ENCODE peak calls at places on chromosomes 3 and 15, in six cellular contexts. M, X, V, W, S and C are unnamed samples.

GRCh38 chr3:90052425-90052950 is 945.1 kb downstream of the EPHA3 start:
- DNase-seq in V (no peak), M (no peak), X (no peak), W (no peak), S (no peak), C (no peak)

GRCh38 chr3:101643861-101644613 is 32.9 kb downstream of the ZBTB11 start:
- DNase-seq in W (peak; percentile 49), M (no peak), V (no peak), S (no peak), X (peak; percentile 87), C (peak; percentile 58)

GRCh38 chr3:25469609-25470008 is 41.5 kb downstream of the RARB start:
- DNase-seq in X (no peak), V (no peak), W (no peak), M (no peak), S (no peak), C (no peak)

GRCh38 chr3:19467761-19468160 is 319.5 kb downstream of the KCNH8 start:
- DNase-seq in V (no peak), S (no peak), X (no peak), M (no peak), W (no peak), C (no peak)

GRCh38 chr3:98525494-98525893 is 2.8 kb upstream of the CLDND1 start:
- DNase-seq in X (no peak), W (no peak), V (no peak), S (no peak), M (no peak), C (no peak)

GRCh38 chr3:69690-70089 is 126.9 kb upstream of the CHL1 start:
- DNase-seq in M (no peak), S (no peak), W (no peak), X (no peak), V (no peak), C (no peak)

GRCh38 chr3:157152438-157152837 is 7.5 kb downstream of the CCNL1 start:
- DNase-seq in W (no peak), M (no peak), S (no peak), X (no peak), V (no peak), C (no peak)

GRCh38 chr3:61250784-61251173 is 473 bp downstream of the FHIT start:
- DNase-seq in M (peak; percentile 20), V (no peak), X (peak; percentile 2), S (peak; percentile 59), W (peak; percentile 29), C (no peak)

GRCh38 chr3:89434621-89435380 is 327.4 kb downstream of the EPHA3 start:
- DNase-seq in M (no peak), W (no peak), S (no peak), V (no peak), X (no peak), C (no peak)

GRCh38 chr3:126746395-126747177 is 42.5 kb downstream of the CHCHD6 start:
- DNase-seq in M (no peak), W (no peak), V (no peak), X (peak; percentile 63), S (no peak), C (no peak)

GRCh38 chr15:29675791-29676301 is 146.4 kb downstream of the TJP1 start:
- DNase-seq in W (no peak), M (no peak), V (no peak), S (no peak), X (no peak), C (no peak)

GRCh38 chr15:73075151-73075859 is 23.0 kb downstream of the NEO1 start:
- DNase-seq in V (no peak), X (no peak), S (no peak), W (no peak), M (no peak), C (no peak)

GRCh38 chr15:62828364-62828763 is 214.2 kb upstream of the TPM1 start:
- DNase-seq in W (no peak), S (no peak), M (no peak), V (no peak), X (no peak), C (no peak)

GRCh38 chr3:141313091-141313683 is 55.1 kb upstream of the ZBTB38 start:
- DNase-seq in W (no peak), M (no peak), X (no peak), S (no peak), V (no peak), C (no peak)

GRCh38 chr3:110419571-110419970 is 652.0 kb upstream of the NECTIN3 start:
- DNase-seq in M (no peak), W (no peak), X (peak; percentile 27), S (no peak), V (no peak), C (no peak)

GRCh38 chr3:85572426-85572825 is 613.6 kb downstream of the CADM2 start:
- DNase-seq in X (no peak), S (no peak), V (no peak), W (no peak), M (no peak), C (no peak)

GRCh38 chr3:81443948-81444347 is 317.5 kb downstream of the GBE1 start:
- DNase-seq in V (no peak), W (no peak), M (no peak), S (no peak), X (peak; percentile 15), C (no peak)

GRCh38 chr3:134362670-134363380 is 11.4 kb downstream of the AMOTL2 start:
- DNase-seq in W (no peak), V (no peak), X (no peak), M (no peak), S (no peak), C (no peak)

GRCh38 chr3:169990431-169990830 is 23.8 kb downstream of the SEC62 start:
- DNase-seq in M (no peak), W (no peak), X (no peak), V (no peak), S (no peak), C (no peak)

GRCh38 chr3:180048840-180049239 is 12.1 kb upstream of the PEX5L start:
- DNase-seq in S (no peak), W (no peak), V (no peak), M (no peak), X (no peak), C (peak; percentile 32)

GRCh38 chr3:23993556-23994246 is 48.6 kb downstream of the NR1D2 start:
- DNase-seq in M (no peak), W (no peak), S (no peak), V (no peak), X (no peak), C (no peak)

GRCh38 chr3:14538451-14539088 is 1.6 kb downstream of the GRIP2 start:
- DNase-seq in M (no peak), S (no peak), W (no peak), X (no peak), V (no peak), C (no peak)

GRCh38 chr3:23682646-23683045 is 123.1 kb upstream of the UBE2E1 start:
- DNase-seq in M (no peak), V (no peak), S (no peak), X (no peak), W (no peak), C (no peak)

GRCh38 chr3:32076566-32076965 is 29.9 kb upstream of the GPD1L start:
- DNase-seq in X (peak; percentile 35), V (no peak), M (no peak), S (no peak), W (no peak), C (no peak)

GRCh38 chr3:36991147-36991546 is 1.8 kb downstream of the EPM2AIP1 start:
- DNase-seq in S (no peak), W (peak; percentile 25), M (no peak), X (no peak), V (no peak), C (no peak)

GRCh38 chr15:98795980-98796379 is 147.6 kb downstream of the IGF1R start:
- DNase-seq in W (no peak), X (no peak), M (no peak), S (no peak), V (no peak), C (no peak)

GRCh38 chr15:91940466-91941381 is 87.2 kb downstream of the SLCO3A1 start:
- DNase-seq in X (no peak), M (no peak), W (no peak), S (no peak), V (no peak), C (no peak)

GRCh38 chr3:123661973-123662372 is 77.1 kb upstream of the HACD2 start:
- DNase-seq in X (no peak), V (no peak), W (no peak), M (no peak), S (no peak), C (no peak)

GRCh38 chr15:82197734-82198594 is 64.6 kb downstream of the EFL1 start:
- DNase-seq in V (peak; percentile 50), X (peak; percentile 77), M (peak; percentile 48), S (no peak), W (peak; percentile 66), C (peak; percentile 45)

GRCh38 chr3:153042088-153042487 is 119.9 kb upstream of the RAP2B start:
- DNase-seq in X (peak; percentile 31), S (no peak), V (no peak), M (no peak), W (no peak), C (no peak)